ENCODE peak calls at places on chromosomes 7 and 10, in five cellular contexts. Y is CD8-positive, alpha-beta T cell; Z is trophoblast cell; V is A673; G is A549. M is an unnamed sample.

GRCh38 chr10:55091691-55092328 is 290.8 kb upstream of the PCDH15 start:
- DNase-seq in Y (no peak), Z (peak), V (peak), G (peak), M (no peak)

GRCh38 chr7:157643525-157643970 is 306.7 kb downstream of the DNAJB6 start:
- DNase-seq in Y (no peak), Z (no peak), V (no peak), G (no peak), M (no peak)

GRCh38 chr10:110407301-110408170 is 90.2 kb upstream of the DUSP5 start:
- DNase-seq in Y (no peak), Z (peak), V (no peak), G (no peak), M (no peak)

GRCh38 chr7:47812460-47813136 is 135.7 kb downstream of the PKD1L1 start:
- DNase-seq in Y (no peak), Z (no peak), V (no peak), G (no peak), M (no peak)

GRCh38 chr10:99927719-99928280 is 81.9 kb downstream of the DNMBP start:
- DNase-seq in Y (no peak), Z (no peak), V (no peak), G (peak), M (no peak)

GRCh38 chr7:42993038-42993437 is 60.9 kb downstream of the MRPL32 start:
- DNase-seq in Y (no peak), Z (peak), V (no peak), G (no peak), M (no peak)

GRCh38 chr10:113060221-113061053 is 110.4 kb downstream of the TCF7L2 start:
- DNase-seq in Y (no peak), Z (no peak), V (peak), G (no peak), M (no peak)

GRCh38 chr7:25716421-25716820 is 435.6 kb upstream of the NFE2L3 start:
- DNase-seq in Y (no peak), Z (peak), V (no peak), G (no peak), M (no peak)

GRCh38 chr10:119872860-119873671 is 423 bp upstream of the MCMBP start:
- DNase-seq in Y (peak), Z (peak), V (peak), G (peak), M (peak)

DNA sequence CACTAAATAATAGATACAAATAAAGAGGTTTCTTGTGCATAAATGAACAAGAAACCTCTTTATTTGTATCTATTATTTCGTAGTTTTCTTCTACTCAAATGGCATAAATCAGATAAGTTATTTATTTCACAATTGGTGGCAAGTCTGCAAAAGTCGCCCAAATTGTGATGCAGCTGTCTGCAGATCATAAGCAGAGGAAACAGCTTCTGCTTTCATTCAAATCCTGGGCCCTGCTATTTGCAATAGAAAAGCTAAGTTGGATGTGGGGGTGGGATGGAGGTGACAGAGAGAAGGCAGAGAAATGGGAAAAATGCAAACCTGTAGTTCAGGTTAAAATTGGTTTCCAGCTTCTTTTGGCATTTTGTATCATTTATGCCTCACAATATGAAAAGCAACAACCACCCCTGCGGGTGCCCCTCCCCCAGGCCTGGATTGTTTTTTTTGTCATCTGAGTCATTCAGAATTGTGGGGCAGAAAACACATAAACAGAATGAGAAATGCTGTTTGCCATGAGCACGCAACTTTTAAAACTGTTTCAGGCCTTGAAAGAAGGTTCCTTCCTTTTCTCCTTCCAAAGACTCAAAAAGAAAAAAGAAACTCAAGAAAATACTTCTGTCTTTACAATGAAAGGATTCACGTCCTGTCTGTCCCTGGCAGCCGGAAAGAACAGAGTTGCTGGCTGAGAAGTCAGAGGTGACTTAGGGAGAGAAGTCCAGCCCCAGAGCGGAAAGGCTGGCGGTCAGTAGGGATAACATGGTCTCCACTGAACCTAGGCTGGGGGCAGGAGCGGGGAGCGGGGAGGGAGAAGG is 132.9 kb downstream of the BAMBI start:
- DNase-seq in Y (no peak), Z (peak), V (no peak), G (no peak), M (no peak)
- H3K27ac ChIP-seq in Y (no peak), Z (peak), V (no peak), G (no peak), M (no peak)

GRCh38 chr10:46540412-46541016 is 15.9 kb downstream of the GPRIN2 start:
- DNase-seq in Y (no peak), Z (no peak), V (no peak), G (no peak), M (no peak)

GRCh38 chr10:46538155-46538554 is 18.3 kb downstream of the GPRIN2 start:
- DNase-seq in Y (no peak), Z (no peak), V (no peak), G (no peak), M (no peak)

GRCh38 chr10:46539596-46540411 is 16.7 kb downstream of the GPRIN2 start:
- DNase-seq in Y (no peak), Z (peak), V (no peak), G (peak), M (no peak)

GRCh38 chr10:46537309-46537708 is 19.1 kb downstream of the GPRIN2 start:
- DNase-seq in Y (no peak), Z (peak), V (no peak), G (no peak), M (no peak)

GRCh38 chr10:46538723-46539426 is 17.6 kb downstream of the GPRIN2 start:
- DNase-seq in Y (no peak), Z (no peak), V (no peak), G (no peak), M (no peak)
- H3K27ac ChIP-seq in Y (no peak), Z (no peak), V (no peak), G (peak), M (no peak)

DNA sequence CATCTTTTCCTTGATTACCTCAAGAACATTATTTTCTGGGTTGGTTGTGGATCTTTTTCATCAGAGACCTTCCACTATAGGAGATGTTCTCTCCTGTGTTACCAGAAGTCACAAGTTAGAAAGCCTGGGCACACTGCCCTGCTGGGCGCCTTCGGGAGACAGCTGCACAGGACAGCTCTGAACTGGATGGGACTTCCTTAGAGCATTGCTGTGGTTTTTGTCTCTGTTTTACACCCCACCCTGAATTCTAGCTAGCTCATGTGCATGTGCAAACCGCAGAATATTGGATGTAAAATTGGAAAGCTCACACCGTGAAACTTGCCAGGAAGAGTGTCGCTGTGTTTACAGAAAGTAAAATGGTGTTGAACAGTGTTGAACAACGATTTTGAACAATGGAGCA is 54.4 kb upstream of the SEC61G start:
- DNase-seq in Y (no peak), Z (no peak), V (no peak), G (no peak), M (no peak)
- H3K27ac ChIP-seq in Y (no peak), Z (no peak), V (no peak), G (peak), M (no peak)

DNA sequence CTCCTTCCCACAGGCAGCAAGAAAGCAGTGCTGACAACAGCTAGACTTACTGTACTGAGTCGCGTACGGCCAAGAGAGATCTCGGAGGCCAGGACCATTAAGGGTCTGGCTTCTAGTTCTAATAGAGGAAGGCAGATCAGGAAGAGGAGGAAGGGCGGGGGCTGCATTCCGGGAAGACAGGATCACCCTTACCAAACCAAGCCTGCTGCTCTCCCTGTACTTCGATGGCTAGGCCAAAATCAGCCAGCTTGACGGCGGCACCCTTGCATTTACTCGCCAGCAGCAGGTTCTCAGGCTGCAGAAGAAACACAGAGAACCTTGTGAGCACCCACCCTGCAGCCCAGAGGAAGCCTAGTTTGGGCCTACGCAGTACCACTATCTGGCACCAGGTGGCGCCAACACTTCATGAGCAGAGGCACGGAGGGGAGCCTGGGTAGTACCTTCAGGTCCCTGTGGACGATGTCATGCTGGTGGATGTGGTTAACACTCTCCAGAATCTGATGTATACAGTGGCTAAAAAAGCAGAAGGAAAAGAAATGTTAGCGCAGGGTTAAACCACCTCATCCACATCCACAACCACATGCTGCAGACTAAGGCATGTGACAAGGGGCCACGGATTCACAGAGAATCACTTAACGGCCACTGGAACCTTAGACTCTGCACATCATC is 25.4 kb downstream of the CAMK2G start:
- DNase-seq in Y (peak), Z (peak), V (peak), G (peak), M (peak)
- H3K27ac ChIP-seq in Y (peak), Z (no peak), V (no peak), G (no peak), M (peak)

DNA sequence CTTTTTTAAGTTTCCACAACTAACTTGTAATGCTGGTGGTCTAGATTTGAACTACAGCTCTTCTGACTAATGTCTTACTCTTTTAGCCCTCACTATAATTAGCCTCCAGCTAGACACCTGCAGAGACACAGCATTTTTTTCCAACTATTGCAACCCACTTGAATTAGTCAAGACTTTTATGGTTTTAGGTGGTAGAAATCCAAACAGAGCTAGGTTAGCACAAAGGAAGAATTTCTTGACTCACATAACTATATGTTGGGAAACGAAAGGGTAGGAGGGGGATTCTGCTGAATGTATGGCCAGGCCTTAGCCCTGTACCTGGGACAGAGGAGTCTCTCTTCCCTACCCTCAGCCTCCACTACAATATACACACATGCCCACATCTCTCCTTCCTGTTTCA is 586.1 kb downstream of the INHBA start:
- DNase-seq in Y (no peak), Z (peak), V (no peak), G (no peak), M (no peak)
- H3K27ac ChIP-seq in Y (no peak), Z (no peak), V (no peak), G (no peak), M (no peak)

GRCh38 chr10:86371691-86372090 is 5.1 kb upstream of the GRID1 start:
- DNase-seq in Y (no peak), Z (no peak), V (no peak), G (no peak), M (no peak)
- H3K27ac ChIP-seq in Y (no peak), Z (no peak), V (no peak), G (no peak), M (no peak)

DNA sequence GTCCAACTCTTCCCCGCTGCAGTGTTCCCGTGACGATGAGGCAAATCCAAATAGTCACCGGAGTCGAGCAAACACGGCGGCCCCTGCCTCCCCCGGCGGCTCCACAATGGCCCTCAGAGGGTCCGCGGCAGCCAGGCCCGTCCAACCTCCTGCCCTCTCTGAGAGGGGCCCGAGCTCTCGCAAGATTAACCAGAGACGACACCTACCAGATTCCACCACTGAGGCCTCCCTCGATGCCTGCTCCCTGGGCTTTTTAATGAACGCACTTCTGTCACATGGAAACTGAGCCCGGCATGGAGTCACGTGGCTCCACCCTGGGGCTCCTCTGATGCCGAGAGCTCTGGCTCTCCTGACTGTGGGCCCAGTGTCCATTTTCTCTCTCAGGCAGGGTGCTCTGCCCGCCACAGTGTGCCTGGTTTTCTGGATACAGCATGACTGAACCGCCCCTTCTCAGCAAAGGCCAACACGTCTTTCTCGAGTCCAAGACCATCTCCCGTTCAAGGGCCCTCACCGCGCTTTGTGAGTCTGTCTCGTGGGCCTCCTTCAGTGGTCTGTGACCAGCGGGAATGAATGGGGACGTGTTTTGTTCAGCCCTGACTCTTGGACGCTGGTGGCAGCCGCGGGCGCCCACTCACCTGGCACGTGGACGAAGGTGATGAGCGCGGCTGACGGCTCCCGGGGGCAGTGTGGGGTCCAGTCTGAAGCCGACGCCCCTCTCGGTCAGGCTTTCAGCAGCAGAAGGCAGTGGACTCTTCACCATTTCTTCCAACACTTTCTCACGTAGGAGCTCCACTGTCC is 30.1 kb downstream of the AMZ1 start:
- DNase-seq in Y (no peak), Z (no peak), V (no peak), G (no peak), M (no peak)
- H3K27ac ChIP-seq in Y (no peak), Z (no peak), V (no peak), G (no peak), M (no peak)